ENCODE peak calls at places on chromosomes 16 and 17, in four cellular contexts. One of them, this sample, is unnamed.

GRCh38 chr16:55908641-55909040 is 33.5 kb upstream of the CES5A start:
- DNase-seq in neuronal stem cell: no peak
- DNase-seq in H9: no peak
- DNase-seq in trophoblast cell: no peak
- DNase-seq in this sample: no peak

GRCh38 chr16:57689772-57690558 is 4.6 kb upstream of the DRC7 start:
- DNase-seq in neuronal stem cell: no peak
- DNase-seq in H9: no peak
- DNase-seq in trophoblast cell: peak
- DNase-seq in this sample: no peak

GRCh38 chr16:23510154-23510914 is at the start of gene GGA2:
- DNase-seq in trophoblast cell: peak
- DNase-seq in H9: peak
- DNase-seq in neuronal stem cell: peak
- DNase-seq in this sample: peak

GRCh38 chr17:83133302-83134121 is 54.1 kb downstream of the METRNL start:
- DNase-seq in neuronal stem cell: no peak
- DNase-seq in H9: peak
- DNase-seq in trophoblast cell: peak
- DNase-seq in this sample: no peak

GRCh38 chr17:73482251-73482661 is 162.0 kb downstream of the SDK2 start:
- DNase-seq in neuronal stem cell: no peak
- DNase-seq in trophoblast cell: no peak
- DNase-seq in H9: no peak
- DNase-seq in this sample: no peak

GRCh38 chr17:68909066-68909465 is 46.1 kb downstream of the ABCA8 start:
- DNase-seq in H9: no peak
- DNase-seq in neuronal stem cell: no peak
- DNase-seq in trophoblast cell: peak
- DNase-seq in this sample: peak

GRCh38 chr17:37247825-37248224 is 128.0 kb upstream of the C17orf78 start:
- DNase-seq in trophoblast cell: no peak
- DNase-seq in neuronal stem cell: no peak
- DNase-seq in H9: no peak
- DNase-seq in this sample: no peak

GRCh38 chr17:39014044-39014794 is 47.0 kb upstream of the FBXO47 start:
- DNase-seq in neuronal stem cell: no peak
- DNase-seq in trophoblast cell: no peak
- DNase-seq in H9: no peak
- DNase-seq in this sample: peak

GRCh38 chr17:40884708-40885512 is at the start of gene KRT20:
- DNase-seq in trophoblast cell: no peak
- DNase-seq in H9: no peak
- DNase-seq in neuronal stem cell: no peak
- DNase-seq in this sample: no peak

GRCh38 chr16:55021595-55022475 is 91.2 kb downstream of the IRX5 start:
- DNase-seq in neuronal stem cell: no peak
- DNase-seq in H9: peak
- DNase-seq in trophoblast cell: no peak
- DNase-seq in this sample: no peak

GRCh38 chr17:15444805-15445204 is 22.6 kb downstream of the CDRT4 start:
- DNase-seq in trophoblast cell: peak
- DNase-seq in H9: no peak
- DNase-seq in neuronal stem cell: no peak
- DNase-seq in this sample: peak

GRCh38 chr17:71437176-71437575 is 683.6 kb upstream of the SOX9 start:
- DNase-seq in H9: no peak
- DNase-seq in trophoblast cell: no peak
- DNase-seq in neuronal stem cell: no peak
- DNase-seq in this sample: no peak

GRCh38 chr17:17042851-17043667 is 802 bp downstream of the MPRIP start:
- DNase-seq in H9: peak
- DNase-seq in trophoblast cell: no peak
- DNase-seq in neuronal stem cell: peak
- DNase-seq in this sample: peak

GRCh38 chr17:70521821-70522256 is 352.5 kb downstream of the KCNJ2 start:
- DNase-seq in H9: no peak
- DNase-seq in trophoblast cell: no peak
- DNase-seq in neuronal stem cell: no peak
- DNase-seq in this sample: no peak

GRCh38 chr16:67449739-67450138 is 18.8 kb downstream of the HSD11B2 start:
- DNase-seq in H9: no peak
- DNase-seq in neuronal stem cell: no peak
- DNase-seq in trophoblast cell: no peak
- DNase-seq in this sample: no peak

GRCh38 chr17:50177983-50178834 is 12.4 kb downstream of the SGCA start:
- DNase-seq in H9: peak
- DNase-seq in neuronal stem cell: no peak
- DNase-seq in trophoblast cell: peak
- DNase-seq in this sample: peak

GRCh38 chr16:89013111-89013510 is 36.1 kb upstream of the CBFA2T3 start:
- DNase-seq in H9: no peak
- DNase-seq in trophoblast cell: no peak
- DNase-seq in neuronal stem cell: no peak
- DNase-seq in this sample: no peak

GRCh38 chr17:72097144-72097543 is 23.7 kb upstream of the SOX9 start:
- DNase-seq in neuronal stem cell: no peak
- DNase-seq in trophoblast cell: no peak
- DNase-seq in H9: no peak
- DNase-seq in this sample: no peak

GRCh38 chr17:27535975-27536374 is 79.7 kb downstream of the KSR1 start:
- DNase-seq in trophoblast cell: peak
- DNase-seq in neuronal stem cell: no peak
- DNase-seq in H9: no peak
- DNase-seq in this sample: no peak

GRCh38 chr17:2710075-2710803 is 1.3 kb downstream of the CLUH start:
- DNase-seq in H9: no peak
- DNase-seq in neuronal stem cell: no peak
- DNase-seq in trophoblast cell: no peak
- DNase-seq in this sample: peak

GRCh38 chr16:86521236-86522197 is 11.2 kb downstream of the FOXF1 start:
- DNase-seq in trophoblast cell: no peak
- DNase-seq in neuronal stem cell: no peak
- DNase-seq in H9: no peak
- DNase-seq in this sample: peak

GRCh38 chr16:67676939-67677338 is 10.3 kb downstream of the C16orf86 start:
- DNase-seq in neuronal stem cell: no peak
- DNase-seq in H9: no peak
- DNase-seq in trophoblast cell: no peak
- DNase-seq in this sample: no peak

GRCh38 chr17:44002141-44002848 is 2.1 kb upstream of the NAGS start:
- DNase-seq in neuronal stem cell: no peak
- DNase-seq in trophoblast cell: no peak
- DNase-seq in H9: no peak
- DNase-seq in this sample: peak

GRCh38 chr16:47475786-47476185 is 14.7 kb downstream of the PHKB start:
- DNase-seq in trophoblast cell: no peak
- DNase-seq in neuronal stem cell: no peak
- DNase-seq in H9: no peak
- DNase-seq in this sample: peak

GRCh38 chr17:74532115-74532514 is 840 bp upstream of the CD300LB start:
- DNase-seq in trophoblast cell: no peak
- DNase-seq in neuronal stem cell: no peak
- DNase-seq in H9: peak
- DNase-seq in this sample: no peak

GRCh38 chr17:37488607-37489196 is 989 bp upstream of the DUSP14 start:
- DNase-seq in H9: peak
- DNase-seq in trophoblast cell: peak
- DNase-seq in neuronal stem cell: peak
- DNase-seq in this sample: peak

GRCh38 chr17:17785407-17785806 is 51.4 kb downstream of the SREBF1 start:
- DNase-seq in trophoblast cell: no peak
- DNase-seq in H9: no peak
- DNase-seq in neuronal stem cell: no peak
- DNase-seq in this sample: no peak

GRCh38 chr16:59224426-59224825 is 490.3 kb upstream of the GOT2 start:
- DNase-seq in trophoblast cell: no peak
- DNase-seq in H9: no peak
- DNase-seq in neuronal stem cell: no peak
- DNase-seq in this sample: no peak

GRCh38 chr16:35391328-35391727 is 1931.9 kb downstream of the TP53TG3F start:
- DNase-seq in trophoblast cell: peak
- DNase-seq in neuronal stem cell: no peak
- DNase-seq in H9: peak
- DNase-seq in this sample: peak

GRCh38 chr17:55641559-55642160 is 81.0 kb downstream of the TMEM100 start:
- DNase-seq in trophoblast cell: peak
- DNase-seq in H9: peak
- DNase-seq in neuronal stem cell: no peak
- DNase-seq in this sample: peak

GRCh38 chr16:53878216-53878615 is 174.3 kb downstream of the FTO start:
- DNase-seq in neuronal stem cell: no peak
- DNase-seq in trophoblast cell: no peak
- DNase-seq in H9: no peak
- DNase-seq in this sample: no peak

GRCh38 chr17:32943647-32944191 is 15.8 kb downstream of the TMEM98 start:
- DNase-seq in H9: no peak
- DNase-seq in trophoblast cell: peak
- DNase-seq in neuronal stem cell: no peak
- DNase-seq in this sample: peak

GRCh38 chr16:58378401-58378800 is 13.9 kb upstream of the GINS3 start:
- DNase-seq in neuronal stem cell: no peak
- DNase-seq in trophoblast cell: no peak
- DNase-seq in H9: no peak
- DNase-seq in this sample: no peak

GRCh38 chr17:10063730-10064221 is 134.6 kb downstream of the GAS7 start:
- DNase-seq in trophoblast cell: peak
- DNase-seq in neuronal stem cell: no peak
- DNase-seq in H9: no peak
- DNase-seq in this sample: peak

GRCh38 chr16:1613240-1613639 is 1.1 kb downstream of the CRAMP1 start:
- DNase-seq in trophoblast cell: peak
- DNase-seq in H9: no peak
- DNase-seq in neuronal stem cell: no peak
- DNase-seq in this sample: peak

GRCh38 chr17:76336756-76337412 is 16.8 kb downstream of the PRPSAP1 start:
- DNase-seq in neuronal stem cell: peak
- DNase-seq in trophoblast cell: no peak
- DNase-seq in H9: no peak
- DNase-seq in this sample: no peak

GRCh38 chr17:57809879-57810278 is 40.0 kb downstream of the MRPS23 start:
- DNase-seq in H9: peak
- DNase-seq in neuronal stem cell: no peak
- DNase-seq in trophoblast cell: no peak
- DNase-seq in this sample: no peak

GRCh38 chr16:77191259-77191969 is 424 bp downstream of the MON1B start:
- DNase-seq in neuronal stem cell: no peak
- DNase-seq in H9: no peak
- DNase-seq in trophoblast cell: no peak
- DNase-seq in this sample: peak

GRCh38 chr16:84196101-84196500 is 5.1 kb downstream of the ADAD2 start:
- DNase-seq in trophoblast cell: no peak
- DNase-seq in H9: no peak
- DNase-seq in neuronal stem cell: no peak
- DNase-seq in this sample: no peak
- H2BK12ac ChIP-seq in trophoblast cell: no peak
- H2BK12ac ChIP-seq in H9: no peak
- H2BK12ac ChIP-seq in neuronal stem cell: peak
- H2BK12ac ChIP-seq in this sample: no peak

DNA sequence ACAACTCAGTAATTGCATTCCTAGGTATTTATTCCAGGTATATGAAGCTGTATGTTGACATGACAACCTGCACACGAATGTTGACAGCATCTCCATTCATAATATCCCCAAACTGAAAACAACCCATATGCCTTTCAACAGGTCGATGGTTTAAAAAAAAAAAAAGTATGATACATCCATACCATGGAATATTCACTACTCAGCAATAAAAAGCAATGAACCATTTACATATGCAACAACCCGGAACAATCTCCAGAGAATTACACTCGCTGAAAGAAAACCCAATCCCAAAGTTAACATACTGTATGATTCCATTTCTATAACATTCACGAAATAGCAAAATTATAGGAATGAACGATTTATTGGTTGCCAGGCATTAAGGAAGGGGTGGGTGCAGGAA is 53.3 kb upstream of the DNAH9 start:
- DNase-seq in trophoblast cell: no peak
- DNase-seq in neuronal stem cell: no peak
- DNase-seq in H9: no peak
- DNase-seq in this sample: no peak
- H4K91ac ChIP-seq in trophoblast cell: no peak
- H4K91ac ChIP-seq in neuronal stem cell: no peak
- H4K91ac ChIP-seq in H9: no peak
- H4K91ac ChIP-seq in this sample: no peak

DNA sequence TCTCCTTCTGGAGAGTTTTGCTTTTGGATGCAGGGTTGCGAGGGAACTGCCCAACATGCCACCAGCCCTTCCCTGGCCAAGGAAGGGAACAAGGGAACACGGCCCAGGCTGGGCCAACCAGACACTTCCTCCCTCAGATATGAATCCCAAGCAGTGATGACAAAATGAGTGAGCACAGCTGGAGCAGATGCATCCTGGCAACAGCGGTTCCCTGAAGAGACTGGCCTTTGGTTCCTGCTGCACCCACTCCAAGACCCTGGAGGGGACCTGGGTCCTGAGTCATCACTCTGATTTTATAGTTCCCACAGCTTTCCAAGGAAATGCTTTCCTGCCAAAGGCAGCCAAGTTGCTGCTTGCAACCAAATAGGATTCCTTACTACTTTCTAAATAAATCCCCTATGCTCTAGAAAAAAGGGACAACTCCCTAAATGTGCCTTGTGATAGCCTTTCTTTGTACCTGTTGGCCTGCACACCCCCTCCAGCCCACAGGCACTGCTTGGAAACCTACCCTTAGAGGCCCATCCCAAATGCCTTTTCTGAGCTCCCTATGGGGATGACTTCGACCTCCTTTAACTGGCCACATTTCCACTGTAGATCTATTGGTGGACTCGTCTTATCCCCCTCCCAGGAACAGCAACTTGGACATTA is 5.3 kb downstream of the ST3GAL2 start:
- DNase-seq in trophoblast cell: no peak
- DNase-seq in neuronal stem cell: no peak
- DNase-seq in H9: no peak
- DNase-seq in this sample: peak
- H3K9ac ChIP-seq in trophoblast cell: no peak
- H3K9ac ChIP-seq in neuronal stem cell: no peak
- H3K9ac ChIP-seq in H9: no peak
- H3K9ac ChIP-seq in this sample: peak

DNA sequence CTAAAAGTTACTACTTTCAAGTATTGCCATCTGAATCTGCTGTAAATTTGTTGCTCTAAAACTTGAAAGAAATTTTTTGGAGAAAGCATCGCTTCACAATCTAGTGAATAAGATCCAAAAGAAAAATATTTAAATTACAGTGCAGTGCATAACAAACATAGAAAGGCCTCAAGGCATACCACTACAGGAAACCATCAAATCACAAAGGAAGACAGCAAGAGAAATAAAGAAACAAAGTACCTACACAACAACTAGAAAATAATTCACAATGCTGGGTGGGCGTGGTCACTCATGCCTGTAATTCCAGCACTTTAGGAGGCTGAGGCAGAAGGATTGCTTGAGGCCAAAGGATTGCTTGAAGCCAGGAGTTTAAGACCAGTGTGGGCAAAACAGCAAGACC is 104.9 kb downstream of the BRIP1 start:
- DNase-seq in H9: no peak
- DNase-seq in neuronal stem cell: no peak
- DNase-seq in trophoblast cell: no peak
- DNase-seq in this sample: no peak
- H2BK12ac ChIP-seq in H9: no peak
- H2BK12ac ChIP-seq in neuronal stem cell: no peak
- H2BK12ac ChIP-seq in trophoblast cell: no peak
- H2BK12ac ChIP-seq in this sample: no peak

GRCh38 chr17:77373298-77374169 is 232.8 kb downstream of the SEC14L1 start:
- DNase-seq in trophoblast cell: no peak
- DNase-seq in neuronal stem cell: no peak
- DNase-seq in H9: peak
- DNase-seq in this sample: peak
- H4K91ac ChIP-seq in trophoblast cell: peak
- H4K91ac ChIP-seq in neuronal stem cell: peak
- H4K91ac ChIP-seq in H9: no peak
- H4K91ac ChIP-seq in this sample: peak

This sample was measured in mesenchymal stem cell.